ENCODE peak calls at places on chromosomes 4 and X, in eight cellular contexts. F is ovary; T is NCI-H1105; X is GM20000; B is HEK293T; K is stimulated activated CD8-positive, alpha-beta memory T cell treated with anti-CD3 and anti-CD28 coated beads, Interleukin-15, amount 100 ng/mL, for 48 hours; Q is OCI-M1; C is activated gamma-delta T cell treated with Interleukin-2 at 50 U/mL for 16 hours. A is an unnamed sample.

GRCh38 chr4:139266583-139267257 is 13.3 kb downstream of the MGARP start:
- DNase-seq in X (peak; percentile 89), Q (peak; percentile 94), T (no peak), C (peak; percentile 65), B (peak; percentile 56), K (peak; percentile 85), F (peak; percentile 74), A (no peak)

GRCh38 chrX:40055495-40055894 is 42.3 kb downstream of the BCOR start:
- DNase-seq in Q (no peak), X (no peak), F (no peak), K (no peak), B (no peak), C (no peak), T (no peak), A (no peak)

GRCh38 chr4:125849869-125850268 is 535.1 kb downstream of the FAT4 start:
- DNase-seq in K (no peak), Q (peak; percentile 79), C (no peak), T (no peak), B (no peak), X (no peak), F (no peak), A (no peak)

GRCh38 chr4:178202422-178202821 is 760.2 kb upstream of the AGA start:
- DNase-seq in F (no peak), B (no peak), Q (no peak), C (no peak), X (no peak), T (no peak), K (no peak), A (no peak)

GRCh38 chr4:26522478-26522877 is 32.2 kb upstream of the CCKAR start:
- DNase-seq in X (no peak), B (no peak), C (no peak), T (no peak), F (no peak), Q (no peak), K (no peak), A (no peak)

GRCh38 chr4:40211224-40212185 is 14.7 kb downstream of the RHOH start:
- DNase-seq in X (no peak), F (no peak), T (no peak), Q (no peak), K (no peak), C (no peak), B (no peak), A (no peak)

GRCh38 chr4:80521438-80521837 is 185.9 kb downstream of the CFAP299 start:
- DNase-seq in Q (peak; percentile 51), C (no peak), B (no peak), F (no peak), X (no peak), K (no peak), T (no peak), A (no peak)

GRCh38 chr4:94880976-94881375 is 123.2 kb downstream of the BMPR1B start:
- DNase-seq in Q (no peak), C (no peak), F (no peak), X (no peak), K (no peak), T (no peak), B (no peak), A (no peak)

GRCh38 chr4:128322311-128322710 is 34.7 kb upstream of the PGRMC2 start:
- DNase-seq in C (no peak), F (no peak), T (no peak), Q (no peak), K (no peak), X (no peak), B (no peak), A (no peak)

GRCh38 chr4:7635435-7635834 is 200.7 kb upstream of the PSAPL1 start:
- DNase-seq in B (no peak), F (no peak), T (no peak), C (no peak), K (no peak), X (no peak), Q (no peak), A (no peak)

GRCh38 chr4:140367738-140368137 is 5.7 kb upstream of the SCOC start:
- DNase-seq in Q (no peak), F (no peak), C (no peak), T (no peak), X (no peak), K (no peak), B (no peak), A (no peak)

A was measured in D721Med.